ENCODE peak calls at places on chromosomes 11 and 22, in five cellular contexts. S is right cardiac atrium, D is Karpas-422, G is fibroblast of lung, M is right atrium auricular region. B is an unnamed sample. For H3K9me3 and H3K4me1, the result is how much of the 10 kb centered on the place peaks cover.

GRCh38 chr11:133536198-133536597 is 3.9 kb upstream of the OPCML start:
- DNase-seq in D (no peak), G (no peak), S (no peak), M (no peak), B (no peak)

GRCh38 chr11:114257621-114258558 is 38.3 kb upstream of the NNMT start:
- DNase-seq in S (peak), D (no peak), M (peak), G (no peak), B (peak)

GRCh38 chr11:123518496-123519054 is 88.5 kb downstream of the GRAMD1B start:
- DNase-seq in D (no peak), G (no peak), S (no peak), M (no peak), B (no peak)

GRCh38 chr22:42742940-42743339 is 22.3 kb upstream of the A4GALT start:
- DNase-seq in D (peak), S (peak), G (no peak), M (no peak), B (no peak)

GRCh38 chr11:8312966-8313365 is 49.3 kb upstream of the LMO1 start:
- DNase-seq in S (no peak), G (no peak), M (no peak), D (no peak), B (no peak)

GRCh38 chr11:69210660-69211035 is 54.9 kb downstream of the SMIM38 start:
- DNase-seq in M (no peak), S (no peak), G (no peak), D (no peak), B (peak)

GRCh38 chr11:133163463-133164419 is 368.6 kb downstream of the OPCML start:
- DNase-seq in S (no peak), D (peak), G (peak), M (no peak), B (no peak)

GRCh38 chr11:1889941-1890855 is 1.5 kb downstream of the PRR33 start:
- DNase-seq in G (no peak), S (peak), D (no peak), M (no peak), B (no peak)

GRCh38 chr11:11998091-11998781 is 10.2 kb downstream of the DKK3 start:
- DNase-seq in D (no peak), S (no peak), G (peak), M (no peak), B (no peak)

GRCh38 chr11:131193101-131193501 is 177.3 kb upstream of the NTM start:
- DNase-seq in D (no peak), G (no peak), M (no peak), S (no peak), B (no peak)

GRCh38 chr11:130024356-130024755 is 21.7 kb upstream of the PRDM10 start:
- DNase-seq in M (no peak), D (no peak), G (peak), S (no peak), B (no peak)

GRCh38 chr11:130020323-130020722 is 17.7 kb upstream of the PRDM10 start:
- DNase-seq in G (peak), M (no peak), D (no peak), S (no peak), B (no peak)

GRCh38 chr11:130023204-130023603 is 20.6 kb upstream of the PRDM10 start:
- DNase-seq in S (no peak), D (peak), M (no peak), G (peak), B (no peak)

GRCh38 chr11:130025371-130025770 is 22.7 kb upstream of the PRDM10 start:
- DNase-seq in S (no peak), G (no peak), D (no peak), M (no peak), B (no peak)

GRCh38 chr11:130022799-130023198 is 20.2 kb upstream of the PRDM10 start:
- DNase-seq in S (no peak), D (no peak), G (no peak), M (no peak), B (no peak)
- H3K9me3 ChIP-seq in S (under half), D (under half), G (under half), M (under half), B (under half)

GRCh38 chr22:40714514-40714966 is 35.3 kb downstream of the MCHR1 start:
- DNase-seq in D (no peak), M (no peak), G (peak), S (no peak), B (no peak)
- H3K27ac ChIP-seq in D (no peak), M (no peak), G (no peak), S (no peak), B (no peak)

GRCh38 chr11:58578635-58579191 is at the start of gene ZFP91:
- DNase-seq in G (peak), S (peak), D (peak), M (peak), B (peak)

GRCh38 chr11:58576792-58577440 is 1.3 kb upstream of the LPXN start:
- DNase-seq in D (peak), S (no peak), M (no peak), G (peak), B (no peak)

GRCh38 chr11:58577441-58578135 is 1.3 kb upstream of the ZFP91 start:
- DNase-seq in G (peak), M (peak), D (peak), S (peak), B (peak)

GRCh38 chr11:58579192-58580129 is 598 bp downstream of the ZFP91 start:
- DNase-seq in G (peak), S (peak), M (peak), D (peak), B (peak)

GRCh38 chr11:58578136-58578634 is 678 bp upstream of the ZFP91 start:
- DNase-seq in D (peak), M (peak), G (peak), S (peak), B (peak)
- H3K4me1 ChIP-seq in D (half or more), M (under half), G (under half), S (under half), B (half or more)

GRCh38 chr22:32122899-32123298 is 36.2 kb downstream of the C22orf42 start:
- DNase-seq in M (no peak), S (no peak), G (no peak), D (no peak), B (no peak)
- H3K9me3 ChIP-seq in M (under half), S (under half), G (under half), D (under half), B (under half)

B was measured in right lobe of liver.